ENCODE peak calls at places on chromosome 20, in nine cellular contexts. One of them, this sample, is unnamed.

GRCh38 chr20:24588047-24588635 is 118.7 kb downstream of the SYNDIG1 start:
- DNase-seq in SW 1271: no peak
- DNase-seq in mesothelial cell of epicardium: peak; percentile 33
- DNase-seq in T-helper 2 cell: no peak
- DNase-seq in activated gamma-delta T cell: no peak
- DNase-seq in Caco-2: no peak
- DNase-seq in CD8-positive, alpha-beta memory T cell: no peak
- DNase-seq in activated T-helper 1 cell treated with anti-CD3 and anti-CD28 coated beads, Interleukin-2, amount 50 U/mL, for 16 hours: no peak
- DNase-seq in DMS153: no peak
- DNase-seq in this sample: no peak

GRCh38 chr20:63966172-63966943 is 3.4 kb downstream of the ZNF512B start:
- DNase-seq in SW 1271: no peak
- DNase-seq in mesothelial cell of epicardium: no peak
- DNase-seq in T-helper 2 cell: no peak
- DNase-seq in activated gamma-delta T cell: no peak
- DNase-seq in Caco-2: no peak
- DNase-seq in CD8-positive, alpha-beta memory T cell: no peak
- DNase-seq in activated T-helper 1 cell treated with anti-CD3 and anti-CD28 coated beads, Interleukin-2, amount 50 U/mL, for 16 hours: no peak
- DNase-seq in DMS153: no peak
- DNase-seq in this sample: no peak

GRCh38 chr20:41654884-41655283 is 36.7 kb upstream of the CHD6 start:
- DNase-seq in SW 1271: no peak
- DNase-seq in mesothelial cell of epicardium: peak; percentile 54
- DNase-seq in T-helper 2 cell: no peak
- DNase-seq in activated gamma-delta T cell: no peak
- DNase-seq in Caco-2: peak; percentile 79
- DNase-seq in CD8-positive, alpha-beta memory T cell: no peak
- DNase-seq in activated T-helper 1 cell treated with anti-CD3 and anti-CD28 coated beads, Interleukin-2, amount 50 U/mL, for 16 hours: no peak
- DNase-seq in DMS153: no peak
- DNase-seq in this sample: no peak

GRCh38 chr20:51062065-51062464 is 39.2 kb upstream of the KCNG1 start:
- DNase-seq in SW 1271: no peak
- DNase-seq in mesothelial cell of epicardium: no peak
- DNase-seq in T-helper 2 cell: peak; percentile 14
- DNase-seq in activated gamma-delta T cell: no peak
- DNase-seq in Caco-2: no peak
- DNase-seq in CD8-positive, alpha-beta memory T cell: no peak
- DNase-seq in activated T-helper 1 cell treated with anti-CD3 and anti-CD28 coated beads, Interleukin-2, amount 50 U/mL, for 16 hours: no peak
- DNase-seq in DMS153: no peak
- DNase-seq in this sample: no peak

GRCh38 chr20:53570446-53571276 is 23.0 kb downstream of the ZNF217 start:
- DNase-seq in SW 1271: no peak
- DNase-seq in mesothelial cell of epicardium: peak; percentile 27
- DNase-seq in T-helper 2 cell: no peak
- DNase-seq in activated gamma-delta T cell: no peak
- DNase-seq in Caco-2: no peak
- DNase-seq in CD8-positive, alpha-beta memory T cell: no peak
- DNase-seq in activated T-helper 1 cell treated with anti-CD3 and anti-CD28 coated beads, Interleukin-2, amount 50 U/mL, for 16 hours: no peak
- DNase-seq in DMS153: no peak
- DNase-seq in this sample: no peak

GRCh38 chr20:16203091-16203490 is 370.2 kb downstream of the KIF16B start:
- DNase-seq in SW 1271: no peak
- DNase-seq in mesothelial cell of epicardium: no peak
- DNase-seq in T-helper 2 cell: no peak
- DNase-seq in activated gamma-delta T cell: no peak
- DNase-seq in Caco-2: no peak
- DNase-seq in CD8-positive, alpha-beta memory T cell: no peak
- DNase-seq in activated T-helper 1 cell treated with anti-CD3 and anti-CD28 coated beads, Interleukin-2, amount 50 U/mL, for 16 hours: no peak
- DNase-seq in DMS153: no peak
- DNase-seq in this sample: no peak

GRCh38 chr20:11607047-11607446 is 310.6 kb upstream of the BTBD3 start:
- DNase-seq in SW 1271: no peak
- DNase-seq in mesothelial cell of epicardium: no peak
- DNase-seq in T-helper 2 cell: no peak
- DNase-seq in activated gamma-delta T cell: no peak
- DNase-seq in Caco-2: no peak
- DNase-seq in CD8-positive, alpha-beta memory T cell: no peak
- DNase-seq in activated T-helper 1 cell treated with anti-CD3 and anti-CD28 coated beads, Interleukin-2, amount 50 U/mL, for 16 hours: no peak
- DNase-seq in DMS153: no peak
- DNase-seq in this sample: no peak

GRCh38 chr20:38345643-38346042 is 639 bp upstream of the LBP start:
- DNase-seq in SW 1271: no peak
- DNase-seq in mesothelial cell of epicardium: no peak
- DNase-seq in T-helper 2 cell: no peak
- DNase-seq in activated gamma-delta T cell: no peak
- DNase-seq in Caco-2: no peak
- DNase-seq in CD8-positive, alpha-beta memory T cell: no peak
- DNase-seq in activated T-helper 1 cell treated with anti-CD3 and anti-CD28 coated beads, Interleukin-2, amount 50 U/mL, for 16 hours: no peak
- DNase-seq in DMS153: no peak
- DNase-seq in this sample: no peak

GRCh38 chr20:14889503-14890125 is 552.2 kb upstream of the FLRT3 start:
- DNase-seq in SW 1271: no peak
- DNase-seq in mesothelial cell of epicardium: no peak
- DNase-seq in T-helper 2 cell: no peak
- DNase-seq in activated gamma-delta T cell: no peak
- DNase-seq in Caco-2: no peak
- DNase-seq in CD8-positive, alpha-beta memory T cell: no peak
- DNase-seq in activated T-helper 1 cell treated with anti-CD3 and anti-CD28 coated beads, Interleukin-2, amount 50 U/mL, for 16 hours: no peak
- DNase-seq in DMS153: no peak
- DNase-seq in this sample: no peak

GRCh38 chr20:59783020-59784010 is 150.1 kb downstream of the SYCP2 start:
- DNase-seq in SW 1271: no peak
- DNase-seq in mesothelial cell of epicardium: peak; percentile 70
- DNase-seq in T-helper 2 cell: peak; percentile 44
- DNase-seq in activated gamma-delta T cell: no peak
- DNase-seq in Caco-2: peak; percentile 86
- DNase-seq in CD8-positive, alpha-beta memory T cell: no peak
- DNase-seq in activated T-helper 1 cell treated with anti-CD3 and anti-CD28 coated beads, Interleukin-2, amount 50 U/mL, for 16 hours: no peak
- DNase-seq in DMS153: peak; percentile 44
- DNase-seq in this sample: peak; percentile 17

GRCh38 chr20:32263398-32263954 is 14.0 kb upstream of the KIF3B start:
- DNase-seq in SW 1271: no peak
- DNase-seq in mesothelial cell of epicardium: no peak
- DNase-seq in T-helper 2 cell: no peak
- DNase-seq in activated gamma-delta T cell: no peak
- DNase-seq in Caco-2: no peak
- DNase-seq in CD8-positive, alpha-beta memory T cell: no peak
- DNase-seq in activated T-helper 1 cell treated with anti-CD3 and anti-CD28 coated beads, Interleukin-2, amount 50 U/mL, for 16 hours: no peak
- DNase-seq in DMS153: no peak
- DNase-seq in this sample: no peak

GRCh38 chr20:44590980-44591778 is 8.8 kb downstream of the PKIG start:
- DNase-seq in SW 1271: no peak
- DNase-seq in mesothelial cell of epicardium: no peak
- DNase-seq in T-helper 2 cell: no peak
- DNase-seq in activated gamma-delta T cell: no peak
- DNase-seq in Caco-2: no peak
- DNase-seq in CD8-positive, alpha-beta memory T cell: no peak
- DNase-seq in activated T-helper 1 cell treated with anti-CD3 and anti-CD28 coated beads, Interleukin-2, amount 50 U/mL, for 16 hours: no peak
- DNase-seq in DMS153: no peak
- DNase-seq in this sample: no peak

GRCh38 chr20:38429301-38429700 is 5.8 kb downstream of the SNHG17 start:
- DNase-seq in SW 1271: no peak
- DNase-seq in mesothelial cell of epicardium: no peak
- DNase-seq in T-helper 2 cell: no peak
- DNase-seq in activated gamma-delta T cell: no peak
- DNase-seq in Caco-2: no peak
- DNase-seq in CD8-positive, alpha-beta memory T cell: no peak
- DNase-seq in activated T-helper 1 cell treated with anti-CD3 and anti-CD28 coated beads, Interleukin-2, amount 50 U/mL, for 16 hours: no peak
- DNase-seq in DMS153: no peak
- DNase-seq in this sample: no peak

GRCh38 chr20:45338121-45339030 is 9.8 kb downstream of the SDC4 start:
- DNase-seq in SW 1271: no peak
- DNase-seq in mesothelial cell of epicardium: no peak
- DNase-seq in T-helper 2 cell: no peak
- DNase-seq in activated gamma-delta T cell: no peak
- DNase-seq in Caco-2: no peak
- DNase-seq in CD8-positive, alpha-beta memory T cell: no peak
- DNase-seq in activated T-helper 1 cell treated with anti-CD3 and anti-CD28 coated beads, Interleukin-2, amount 50 U/mL, for 16 hours: no peak
- DNase-seq in DMS153: no peak
- DNase-seq in this sample: no peak

GRCh38 chr20:47748851-47749250 is 36.4 kb downstream of the SULF2 start:
- DNase-seq in SW 1271: no peak
- DNase-seq in mesothelial cell of epicardium: no peak
- DNase-seq in T-helper 2 cell: peak; percentile 37
- DNase-seq in activated gamma-delta T cell: no peak
- DNase-seq in Caco-2: no peak
- DNase-seq in CD8-positive, alpha-beta memory T cell: no peak
- DNase-seq in activated T-helper 1 cell treated with anti-CD3 and anti-CD28 coated beads, Interleukin-2, amount 50 U/mL, for 16 hours: no peak
- DNase-seq in DMS153: peak; percentile 68
- DNase-seq in this sample: no peak

GRCh38 chr20:44909872-44910689 is at the start of gene PABPC1L:
- DNase-seq in SW 1271: no peak
- DNase-seq in mesothelial cell of epicardium: peak; percentile 62
- DNase-seq in T-helper 2 cell: peak; percentile 81
- DNase-seq in activated gamma-delta T cell: peak; percentile 62
- DNase-seq in Caco-2: peak; percentile 95
- DNase-seq in CD8-positive, alpha-beta memory T cell: peak; percentile 75
- DNase-seq in activated T-helper 1 cell treated with anti-CD3 and anti-CD28 coated beads, Interleukin-2, amount 50 U/mL, for 16 hours: peak; percentile 43
- DNase-seq in DMS153: peak; percentile 68
- DNase-seq in this sample: peak; percentile 87

This sample was measured in NCI-H510A.